ENCODE peak calls at places on chromosomes 13 and 19, in seven cellular contexts. One of them, this sample, is unnamed.
A peak's percentile ranks its signal among the peaks of the same experiment; 100 is the strongest.

GRCh38 chr19:42466521-42467436 is 24.0 kb upstream of the CXCL17 start:
- DNase-seq in hepatic stellate cell: peak; percentile 14
- DNase-seq in activated naive CD4-positive, alpha-beta T cell: no peak
- DNase-seq in SW 1271: no peak
- DNase-seq in mesothelial cell of epicardium: no peak
- DNase-seq in AG09319: no peak
- DNase-seq in bronchial epithelial cell: no peak
- DNase-seq in this sample: no peak

GRCh38 chr13:41645313-41645712 is 188.0 kb downstream of the RGCC start:
- DNase-seq in bronchial epithelial cell: peak; percentile 72
- DNase-seq in activated naive CD4-positive, alpha-beta T cell: no peak
- DNase-seq in mesothelial cell of epicardium: no peak
- DNase-seq in SW 1271: peak; percentile 31
- DNase-seq in hepatic stellate cell: peak; percentile 66
- DNase-seq in AG09319: peak; percentile 70
- DNase-seq in this sample: no peak

GRCh38 chr19:3055741-3056453 is 6.4 kb downstream of the TLE5 start:
- DNase-seq in hepatic stellate cell: no peak
- DNase-seq in activated naive CD4-positive, alpha-beta T cell: no peak
- DNase-seq in mesothelial cell of epicardium: no peak
- DNase-seq in AG09319: no peak
- DNase-seq in SW 1271: no peak
- DNase-seq in bronchial epithelial cell: peak; percentile 82
- DNase-seq in this sample: no peak

GRCh38 chr13:41299316-41300094 is 11.6 kb upstream of the NAA16 start:
- DNase-seq in hepatic stellate cell: no peak
- DNase-seq in AG09319: no peak
- DNase-seq in SW 1271: no peak
- DNase-seq in activated naive CD4-positive, alpha-beta T cell: no peak
- DNase-seq in bronchial epithelial cell: no peak
- DNase-seq in mesothelial cell of epicardium: no peak
- DNase-seq in this sample: no peak

GRCh38 chr19:4567584-4568071 is 8.1 kb upstream of the SEMA6B start:
- DNase-seq in hepatic stellate cell: peak; percentile 78
- DNase-seq in AG09319: no peak
- DNase-seq in activated naive CD4-positive, alpha-beta T cell: peak; percentile 19
- DNase-seq in bronchial epithelial cell: peak; percentile 28
- DNase-seq in mesothelial cell of epicardium: no peak
- DNase-seq in SW 1271: no peak
- DNase-seq in this sample: no peak

GRCh38 chr19:47035127-47035494 is 13.3 kb downstream of the TMEM160 start:
- DNase-seq in AG09319: no peak
- DNase-seq in activated naive CD4-positive, alpha-beta T cell: no peak
- DNase-seq in bronchial epithelial cell: no peak
- DNase-seq in hepatic stellate cell: no peak
- DNase-seq in mesothelial cell of epicardium: no peak
- DNase-seq in SW 1271: no peak
- DNase-seq in this sample: no peak

GRCh38 chr13:46593403-46593802 is 40.4 kb downstream of the LRCH1 start:
- DNase-seq in hepatic stellate cell: no peak
- DNase-seq in mesothelial cell of epicardium: no peak
- DNase-seq in SW 1271: no peak
- DNase-seq in activated naive CD4-positive, alpha-beta T cell: peak; percentile 5
- DNase-seq in bronchial epithelial cell: no peak
- DNase-seq in AG09319: no peak
- DNase-seq in this sample: no peak

GRCh38 chr19:36106991-36107390 is 4.0 kb upstream of the OVOL3 start:
- DNase-seq in mesothelial cell of epicardium: no peak
- DNase-seq in activated naive CD4-positive, alpha-beta T cell: no peak
- DNase-seq in SW 1271: no peak
- DNase-seq in hepatic stellate cell: no peak
- DNase-seq in AG09319: no peak
- DNase-seq in bronchial epithelial cell: no peak
- DNase-seq in this sample: no peak

GRCh38 chr19:32130241-32130753 is 215.1 kb upstream of the ZNF507 start:
- DNase-seq in activated naive CD4-positive, alpha-beta T cell: no peak
- DNase-seq in bronchial epithelial cell: no peak
- DNase-seq in AG09319: no peak
- DNase-seq in hepatic stellate cell: no peak
- DNase-seq in mesothelial cell of epicardium: no peak
- DNase-seq in SW 1271: no peak
- DNase-seq in this sample: no peak

GRCh38 chr13:105908581-105908980 is 626.9 kb downstream of the EFNB2 start:
- DNase-seq in bronchial epithelial cell: no peak
- DNase-seq in SW 1271: no peak
- DNase-seq in mesothelial cell of epicardium: no peak
- DNase-seq in hepatic stellate cell: no peak
- DNase-seq in activated naive CD4-positive, alpha-beta T cell: no peak
- DNase-seq in AG09319: no peak
- DNase-seq in this sample: no peak

GRCh38 chr13:33721719-33722118 is 96.2 kb upstream of the RFC3 start:
- DNase-seq in bronchial epithelial cell: peak; percentile 74
- DNase-seq in AG09319: no peak
- DNase-seq in hepatic stellate cell: peak; percentile 25
- DNase-seq in mesothelial cell of epicardium: no peak
- DNase-seq in activated naive CD4-positive, alpha-beta T cell: no peak
- DNase-seq in SW 1271: no peak
- DNase-seq in this sample: no peak

GRCh38 chr19:6048348-6048747 is 62.0 kb downstream of the RFX2 start:
- DNase-seq in activated naive CD4-positive, alpha-beta T cell: no peak
- DNase-seq in bronchial epithelial cell: no peak
- DNase-seq in mesothelial cell of epicardium: no peak
- DNase-seq in hepatic stellate cell: no peak
- DNase-seq in SW 1271: no peak
- DNase-seq in AG09319: no peak
- DNase-seq in this sample: peak; percentile 51

GRCh38 chr13:36882829-36883390 is 37.1 kb downstream of the SMAD9 start:
- DNase-seq in bronchial epithelial cell: no peak
- DNase-seq in hepatic stellate cell: no peak
- DNase-seq in AG09319: no peak
- DNase-seq in SW 1271: no peak
- DNase-seq in activated naive CD4-positive, alpha-beta T cell: no peak
- DNase-seq in mesothelial cell of epicardium: no peak
- DNase-seq in this sample: no peak

GRCh38 chr19:29264897-29265296 is 51.9 kb upstream of the UQCRFS1 start:
- DNase-seq in SW 1271: no peak
- DNase-seq in activated naive CD4-positive, alpha-beta T cell: no peak
- DNase-seq in hepatic stellate cell: no peak
- DNase-seq in bronchial epithelial cell: no peak
- DNase-seq in mesothelial cell of epicardium: no peak
- DNase-seq in AG09319: no peak
- DNase-seq in this sample: no peak

GRCh38 chr13:63909726-63910125 is 2494.1 kb upstream of the PCDH20 start:
- DNase-seq in SW 1271: no peak
- DNase-seq in AG09319: no peak
- DNase-seq in hepatic stellate cell: no peak
- DNase-seq in mesothelial cell of epicardium: no peak
- DNase-seq in activated naive CD4-positive, alpha-beta T cell: no peak
- DNase-seq in bronchial epithelial cell: no peak
- DNase-seq in this sample: no peak

GRCh38 chr19:14544977-14545715 is 15.8 kb downstream of the TECR start:
- DNase-seq in hepatic stellate cell: no peak
- DNase-seq in mesothelial cell of epicardium: no peak
- DNase-seq in AG09319: no peak
- DNase-seq in SW 1271: no peak
- DNase-seq in activated naive CD4-positive, alpha-beta T cell: no peak
- DNase-seq in bronchial epithelial cell: no peak
- DNase-seq in this sample: no peak